ENCODE peak calls at places on chromosomes 11 and 22, in ten cellular contexts. N, B, J, H, W, L, A, M, Q and V are unnamed samples. For H3K4me1, the result is how much of the 10 kb centered on the place peaks cover.

GRCh38 chr11:117600976-117601708 is 195.9 kb downstream of the DSCAML1 start:
- DNase-seq in N (no peak), B (no peak), J (no peak), H (no peak), W (no peak), L (no peak), A (no peak), M (no peak), Q (peak), V (no peak)

GRCh38 chr11:20661850-20662249 is 7.5 kb upstream of the NELL1 start:
- DNase-seq in N (no peak), B (no peak), J (no peak), H (no peak), W (no peak), L (no peak), A (no peak), M (no peak), Q (no peak), V (no peak)

GRCh38 chr22:24554316-24555159 is at the start of gene GUCD1:
- DNase-seq in N (peak), B (peak), J (peak), H (no peak), W (peak), L (no peak), A (peak), M (peak), Q (no peak), V (no peak)

GRCh38 chr11:22044126-22044525 is 148.8 kb upstream of the ANO5 start:
- DNase-seq in N (no peak), B (no peak), J (no peak), H (no peak), W (no peak), L (no peak), A (no peak), M (no peak), Q (no peak), V (no peak)

GRCh38 chr11:109960831-109961230 is 132.4 kb upstream of the ZC3H12C start:
- DNase-seq in N (peak), B (no peak), J (no peak), H (no peak), W (no peak), L (no peak), A (no peak), M (peak), Q (no peak), V (no peak)

GRCh38 chr22:49914256-49914655 is 4.0 kb downstream of the ALG12 start:
- DNase-seq in N (no peak), B (no peak), J (no peak), H (no peak), W (no peak), L (no peak), A (no peak), M (no peak), Q (no peak), V (no peak)

GRCh38 chr22:50059185-50059880 is 1.2 kb upstream of the TTLL8 start:
- DNase-seq in N (peak), B (peak), J (peak), H (no peak), W (no peak), L (no peak), A (peak), M (no peak), Q (no peak), V (no peak)

GRCh38 chr11:72930011-72930410 is 115.8 kb downstream of the ATG16L2 start:
- DNase-seq in N (peak), B (peak), J (no peak), H (no peak), W (no peak), L (no peak), A (no peak), M (peak), Q (no peak), V (no peak)

DNA sequence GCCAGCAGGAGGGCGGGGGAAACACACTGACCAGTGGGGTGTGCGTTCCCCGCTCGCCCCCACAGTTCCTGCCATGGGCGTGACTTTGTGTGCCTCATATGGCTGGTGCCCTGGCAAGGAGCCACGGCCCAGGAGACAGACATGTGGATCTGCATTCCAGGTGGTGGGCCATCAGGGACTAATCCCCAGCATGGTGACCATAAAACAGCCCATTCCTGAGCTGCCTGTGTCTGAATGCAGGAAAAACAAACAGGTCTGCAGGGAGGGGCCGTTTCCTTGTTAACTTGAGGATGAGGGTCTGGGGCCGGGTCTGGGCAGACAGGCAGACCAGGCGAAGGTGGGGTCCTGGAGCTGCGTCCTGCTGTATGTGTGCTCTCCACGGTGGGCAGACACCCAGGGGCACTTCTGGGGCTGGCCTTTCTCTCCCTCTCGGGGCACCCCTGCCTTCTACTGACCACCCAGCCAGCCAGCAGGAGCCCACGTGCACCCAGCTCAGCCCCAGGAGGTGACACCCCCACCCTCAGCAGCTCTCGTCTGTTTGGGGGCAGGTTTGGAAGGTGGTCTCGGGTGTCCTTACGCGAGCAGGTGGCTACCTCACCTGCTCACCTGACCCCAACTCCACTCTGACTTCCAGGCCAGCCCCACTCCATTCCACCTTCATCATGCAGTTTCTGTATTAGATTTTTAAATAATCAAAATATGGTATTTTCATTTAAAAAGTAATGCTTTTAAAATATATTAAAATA is 120.3 kb downstream of the KCNQ1OT1 start:
- DNase-seq in N (no peak), B (no peak), J (no peak), H (no peak), W (no peak), L (no peak), A (peak), M (peak), Q (peak), V (no peak)
- H3K4me1 ChIP-seq in N (under half), B (under half), J (under half), H (under half), W (under half), L (under half), A (under half), M (under half), Q (under half), V (under half)

GRCh38 chr22:46003271-46004091 is 26.5 kb upstream of the WNT7B start:
- DNase-seq in N (no peak), B (no peak), J (no peak), H (no peak), W (no peak), L (no peak), A (no peak), M (no peak), Q (peak), V (no peak)
- H3K4me1 ChIP-seq in N (under half), B (under half), J (under half), H (under half), W (under half), L (under half), A (under half), M (under half), Q (under half), V (under half)

DNA sequence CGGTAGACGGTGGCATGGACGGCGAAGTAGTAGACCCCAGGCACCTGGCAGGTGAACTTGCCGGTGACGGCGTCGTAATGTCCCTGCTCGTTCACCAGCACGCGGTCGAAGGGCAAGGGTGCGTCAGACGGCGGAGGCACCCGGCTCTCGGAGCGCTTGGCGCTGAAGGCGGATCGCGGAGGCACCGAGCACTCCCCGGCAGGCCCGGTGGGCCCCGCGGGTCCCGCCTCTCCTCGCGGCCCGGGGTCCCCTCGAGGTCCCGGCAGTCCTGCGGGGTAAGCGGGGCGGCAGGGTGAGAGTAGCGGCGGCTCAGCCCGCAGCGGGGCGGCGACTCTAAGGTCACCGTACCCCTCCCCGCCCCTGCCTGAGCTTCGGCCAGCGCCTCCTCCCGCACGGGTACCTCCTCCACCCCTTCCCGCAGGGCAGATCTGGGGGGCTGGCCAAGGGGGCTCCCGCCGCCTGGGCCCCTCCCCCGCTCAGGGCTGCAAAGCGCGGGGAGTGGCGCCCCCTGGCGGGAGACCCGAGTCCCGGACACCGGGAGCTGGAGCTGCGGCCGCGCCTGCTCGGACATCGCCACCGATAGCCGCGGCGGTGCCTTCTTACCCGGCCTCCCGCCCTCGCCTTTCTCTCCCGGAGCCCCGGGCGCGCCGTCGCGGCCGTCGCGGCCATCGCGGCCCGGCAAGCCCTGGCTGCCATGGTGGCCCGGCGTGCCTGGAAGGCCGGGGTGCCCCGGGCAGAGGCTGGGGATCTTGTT is 925 bp downstream of the C1QTNF5 start:
- DNase-seq in N (peak), B (peak), J (peak), H (no peak), W (no peak), L (no peak), A (peak), M (peak), Q (peak), V (no peak)
- H3K4me1 ChIP-seq in N (under half), B (under half), J (under half), H (under half), W (under half), L (under half), A (under half), M (half or more), Q (under half), V (under half)

DNA sequence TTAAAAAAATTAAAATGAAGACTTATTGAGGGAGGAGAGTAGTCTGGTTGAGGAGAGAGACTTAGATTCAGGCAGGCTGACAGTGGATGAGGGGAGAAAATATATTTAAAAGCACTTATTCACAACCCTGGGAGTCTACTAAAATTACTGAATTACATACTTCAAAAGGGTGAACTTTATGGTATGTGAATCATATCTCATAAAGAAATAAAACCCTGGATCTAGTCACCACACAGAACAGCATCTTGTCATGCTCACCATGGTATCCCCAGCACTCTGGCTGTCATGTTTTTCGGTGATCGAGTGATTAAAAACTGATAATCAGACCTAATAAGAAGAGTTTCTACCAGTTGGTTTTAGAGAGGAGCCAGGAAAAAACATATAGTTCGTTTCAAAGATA is 11.0 kb downstream of the TEAD1 start:
- DNase-seq in N (no peak), B (no peak), J (no peak), H (no peak), W (no peak), L (no peak), A (no peak), M (no peak), Q (no peak), V (no peak)
- H3K4me1 ChIP-seq in N (half or more), B (under half), J (under half), H (under half), W (under half), L (under half), A (half or more), M (half or more), Q (under half), V (half or more)

DNA sequence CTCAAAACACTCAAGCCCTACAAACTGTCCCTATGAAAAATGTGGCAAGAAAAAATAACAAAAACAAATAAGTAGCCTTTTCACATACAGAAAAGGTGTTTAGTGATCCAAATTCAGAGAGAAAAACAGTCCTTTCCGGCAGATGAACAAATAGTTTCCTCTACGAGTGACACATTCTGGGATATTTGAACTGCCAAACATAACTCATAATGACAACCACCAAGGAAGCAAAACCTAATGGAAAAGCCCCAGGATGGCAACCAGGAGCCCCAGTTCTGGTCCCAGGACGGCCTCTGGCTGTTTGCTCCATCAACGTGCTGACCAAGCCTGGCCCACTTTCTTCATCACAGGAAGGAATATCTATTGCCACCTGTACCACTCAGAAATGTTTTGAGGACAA is 6.0 kb downstream of the PACSIN2 start:
- DNase-seq in N (no peak), B (no peak), J (no peak), H (no peak), W (no peak), L (no peak), A (no peak), M (no peak), Q (no peak), V (no peak)
- H3K4me1 ChIP-seq in N (under half), B (under half), J (under half), H (under half), W (under half), L (under half), A (under half), M (half or more), Q (under half), V (half or more)

DNA sequence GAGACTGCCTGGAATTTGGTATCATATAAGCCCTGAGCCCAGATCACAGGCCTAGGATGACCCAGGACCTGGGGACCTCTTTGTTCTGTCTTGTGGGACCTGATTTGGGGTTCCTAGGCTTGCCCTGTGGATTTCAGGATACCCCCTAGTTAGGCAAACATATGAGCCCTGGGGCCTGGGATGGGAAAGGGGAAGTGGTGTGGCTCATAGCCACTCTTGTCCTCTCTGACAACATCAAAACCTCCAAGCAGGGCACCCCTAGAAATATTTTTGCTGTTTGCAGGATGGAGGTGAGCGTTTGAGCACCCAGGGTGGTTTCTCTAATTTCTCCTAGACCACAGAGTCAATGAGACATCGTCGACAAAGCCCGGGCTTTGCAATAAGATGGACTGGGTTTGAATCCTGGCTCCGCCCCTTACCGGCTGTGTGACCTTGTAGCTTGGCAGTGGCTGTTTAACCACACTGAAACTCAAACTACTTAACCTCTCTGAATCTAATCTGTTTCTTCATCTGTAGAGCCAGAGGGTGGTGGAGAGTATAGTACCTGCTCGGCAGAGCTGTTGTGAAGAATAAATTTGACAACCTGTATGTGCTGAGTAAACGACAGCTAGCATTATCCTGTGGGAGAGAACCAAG is 5.3 kb upstream of the LRRC10B start:
- DNase-seq in N (no peak), B (no peak), J (no peak), H (no peak), W (no peak), L (no peak), A (no peak), M (no peak), Q (no peak), V (no peak)
- H3K4me1 ChIP-seq in N (under half), B (under half), J (under half), H (under half), W (under half), L (under half), A (under half), M (under half), Q (under half), V (under half)

DNA sequence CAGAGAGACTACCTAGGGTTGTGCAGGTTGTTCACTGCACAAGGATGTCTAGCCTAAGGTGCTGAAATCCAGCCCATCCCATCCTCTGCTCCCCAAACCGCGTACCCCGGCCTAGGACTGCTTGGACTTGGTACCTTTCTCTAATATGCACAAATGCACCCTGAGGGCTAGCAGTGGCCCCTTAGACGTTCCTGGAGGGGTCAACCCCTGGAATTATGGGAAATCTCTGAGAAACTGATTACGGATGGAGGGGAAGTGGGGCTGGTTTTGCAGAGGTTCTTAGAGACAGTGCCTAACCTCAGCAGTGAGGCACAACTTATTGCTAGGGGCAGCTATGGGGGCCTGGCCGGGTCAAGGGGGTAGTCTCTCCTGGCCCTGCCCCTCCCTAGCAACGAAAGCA is 2.5 kb downstream of the C11orf68 start:
- DNase-seq in N (no peak), B (no peak), J (no peak), H (no peak), W (no peak), L (no peak), A (no peak), M (no peak), Q (no peak), V (no peak)
- H3K4me1 ChIP-seq in N (half or more), B (under half), J (under half), H (under half), W (under half), L (under half), A (under half), M (under half), Q (under half), V (under half)

GRCh38 chr22:30614268-30614667 is 7.3 kb downstream of the TCN2 start:
- DNase-seq in N (no peak), B (no peak), J (no peak), H (no peak), W (no peak), L (no peak), A (no peak), M (no peak), Q (no peak), V (no peak)

GRCh38 chr22:30611197-30611596 is 4.2 kb downstream of the TCN2 start:
- DNase-seq in N (no peak), B (no peak), J (no peak), H (no peak), W (no peak), L (no peak), A (no peak), M (no peak), Q (no peak), V (no peak)

GRCh38 chr22:30614879-30615278 is 7.9 kb downstream of the TCN2 start:
- DNase-seq in N (no peak), B (no peak), J (no peak), H (no peak), W (no peak), L (no peak), A (no peak), M (no peak), Q (no peak), V (peak)

GRCh38 chr22:30610299-30610698 is 3.3 kb downstream of the TCN2 start:
- DNase-seq in N (no peak), B (no peak), J (no peak), H (no peak), W (no peak), L (no peak), A (no peak), M (no peak), Q (peak), V (no peak)

DNA sequence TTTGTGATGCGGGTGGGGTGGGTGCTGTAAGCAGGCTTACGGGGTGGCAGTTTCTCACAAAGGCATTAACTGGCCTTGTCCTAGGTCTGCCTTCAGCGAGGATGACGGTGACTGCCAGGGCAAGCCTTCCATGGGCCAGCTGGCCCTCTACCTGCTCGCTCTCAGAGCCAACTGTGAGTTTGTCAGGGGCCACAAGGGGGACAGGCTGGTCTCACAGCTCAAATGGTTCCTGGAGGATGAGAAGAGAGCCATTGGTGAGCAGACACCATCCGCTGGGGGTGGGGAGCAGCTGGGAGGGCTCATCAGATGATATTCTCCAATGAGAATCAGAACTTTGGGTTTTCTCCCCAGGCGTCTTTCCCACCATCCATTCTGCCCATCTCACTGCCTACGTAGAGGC is 5.8 kb downstream of the TCN2 start:
- DNase-seq in N (no peak), B (no peak), J (no peak), H (no peak), W (no peak), L (no peak), A (no peak), M (no peak), Q (no peak), V (no peak)
- H3K4me1 ChIP-seq in N (under half), B (under half), J (under half), H (under half), W (under half), L (under half), A (under half), M (under half), Q (under half), V (under half)

DNA sequence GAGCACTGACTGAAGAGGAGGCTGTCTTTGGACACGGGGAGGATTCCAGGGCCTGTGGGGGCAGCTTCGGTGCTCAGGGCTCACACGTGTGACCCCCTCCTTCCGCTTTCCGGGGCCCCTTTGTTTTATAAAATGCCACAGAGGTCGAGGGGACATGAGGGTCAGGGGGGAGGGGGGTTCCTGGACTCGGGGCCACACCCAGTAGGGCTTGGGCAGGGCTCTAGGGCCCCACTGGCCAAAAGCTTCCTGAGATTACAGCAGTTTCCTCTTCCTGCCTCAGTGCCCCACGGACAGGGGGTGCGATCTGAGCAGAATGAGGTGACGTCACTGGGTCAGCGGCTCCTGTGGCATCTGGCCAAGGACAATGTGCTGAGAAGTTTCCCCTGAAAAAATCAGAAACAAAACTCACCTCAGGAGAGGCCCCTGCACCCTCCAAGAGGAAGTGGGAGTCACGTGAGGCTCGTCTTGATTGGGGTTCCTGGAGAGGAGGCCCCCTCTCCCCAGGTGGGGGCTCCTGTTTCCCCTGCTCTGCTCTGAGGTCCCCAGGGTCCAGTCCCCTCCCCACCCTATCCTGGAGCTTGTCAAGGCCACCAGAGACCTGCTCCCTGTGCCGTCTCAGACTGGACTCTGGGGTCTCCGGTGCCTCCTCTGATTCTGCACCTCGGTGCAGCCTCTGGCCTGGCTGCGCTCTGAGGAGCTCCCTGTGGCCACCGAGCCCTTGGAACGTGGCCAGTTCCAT is 6.4 kb upstream of the IFITM3 start:
- DNase-seq in N (peak), B (no peak), J (peak), H (peak), W (peak), L (no peak), A (no peak), M (peak), Q (peak), V (no peak)
- H3K4me1 ChIP-seq in N (under half), B (under half), J (half or more), H (half or more), W (under half), L (under half), A (under half), M (under half), Q (under half), V (under half)